ENCODE peak calls at places on chromosomes 5 and 9, in seven cellular contexts. One of them, this sample, is unnamed.

GRCh38 chr5:77167695-77168111 is 42.8 kb upstream of the PDE8B start:
- DNase-seq in HCT116: no peak
- DNase-seq in endothelial cell of umbilical vein: no peak
- DNase-seq in breast epithelium: no peak
- DNase-seq in transverse colon: no peak
- DNase-seq in esophagus muscularis mucosa: peak; percentile 77
- DNase-seq in stomach: no peak
- DNase-seq in this sample: no peak

GRCh38 chr5:113204525-113205161 is 228.0 kb downstream of the DCP2 start:
- DNase-seq in HCT116: no peak
- DNase-seq in esophagus muscularis mucosa: no peak
- DNase-seq in breast epithelium: peak; percentile 81
- DNase-seq in transverse colon: peak; percentile 32
- DNase-seq in endothelial cell of umbilical vein: no peak
- DNase-seq in stomach: no peak
- DNase-seq in this sample: no peak

GRCh38 chr9:107484117-107484723 is 5.3 kb downstream of the KLF4 start:
- DNase-seq in HCT116: peak; percentile 64
- DNase-seq in transverse colon: peak; percentile 33
- DNase-seq in endothelial cell of umbilical vein: peak; percentile 84
- DNase-seq in stomach: no peak
- DNase-seq in esophagus muscularis mucosa: no peak
- DNase-seq in breast epithelium: peak; percentile 20
- DNase-seq in this sample: no peak

GRCh38 chr5:61332891-61333350 is 863 bp downstream of the ZSWIM6 start:
- DNase-seq in HCT116: no peak
- DNase-seq in stomach: peak; percentile 50
- DNase-seq in transverse colon: peak; percentile 49
- DNase-seq in endothelial cell of umbilical vein: peak; percentile 43
- DNase-seq in breast epithelium: no peak
- DNase-seq in esophagus muscularis mucosa: no peak
- DNase-seq in this sample: no peak

GRCh38 chr5:143561248-143561647 is 157.8 kb upstream of the NR3C1 start:
- DNase-seq in breast epithelium: no peak
- DNase-seq in stomach: peak; percentile 32
- DNase-seq in endothelial cell of umbilical vein: no peak
- DNase-seq in esophagus muscularis mucosa: no peak
- DNase-seq in transverse colon: no peak
- DNase-seq in HCT116: no peak
- DNase-seq in this sample: no peak

GRCh38 chr5:95823241-95823737 is 763 bp upstream of the GLRX start:
- DNase-seq in stomach: no peak
- DNase-seq in esophagus muscularis mucosa: no peak
- DNase-seq in transverse colon: no peak
- DNase-seq in HCT116: no peak
- DNase-seq in endothelial cell of umbilical vein: no peak
- DNase-seq in breast epithelium: no peak
- DNase-seq in this sample: no peak

GRCh38 chr5:152092580-152092979 is 167.9 kb upstream of the GLRA1 start:
- DNase-seq in breast epithelium: no peak
- DNase-seq in endothelial cell of umbilical vein: no peak
- DNase-seq in esophagus muscularis mucosa: peak; percentile 62
- DNase-seq in transverse colon: no peak
- DNase-seq in HCT116: no peak
- DNase-seq in stomach: no peak
- DNase-seq in this sample: no peak

GRCh38 chr9:6938447-6938846 is 180.7 kb downstream of the KDM4C start:
- DNase-seq in transverse colon: no peak
- DNase-seq in HCT116: no peak
- DNase-seq in esophagus muscularis mucosa: no peak
- DNase-seq in stomach: no peak
- DNase-seq in breast epithelium: no peak
- DNase-seq in endothelial cell of umbilical vein: no peak
- DNase-seq in this sample: no peak

GRCh38 chr5:10227396-10227795 is 22.3 kb downstream of the ATPSCKMT start:
- DNase-seq in endothelial cell of umbilical vein: no peak
- DNase-seq in breast epithelium: no peak
- DNase-seq in stomach: no peak
- DNase-seq in transverse colon: no peak
- DNase-seq in HCT116: no peak
- DNase-seq in esophagus muscularis mucosa: no peak
- DNase-seq in this sample: no peak

GRCh38 chr9:30258079-30258478 is 2126.4 kb upstream of the ACO1 start:
- DNase-seq in endothelial cell of umbilical vein: no peak
- DNase-seq in esophagus muscularis mucosa: no peak
- DNase-seq in transverse colon: no peak
- DNase-seq in HCT116: no peak
- DNase-seq in stomach: no peak
- DNase-seq in breast epithelium: no peak
- DNase-seq in this sample: no peak

GRCh38 chr9:121434946-121435345 is 64.7 kb downstream of the GGTA1 start:
- DNase-seq in transverse colon: no peak
- DNase-seq in breast epithelium: no peak
- DNase-seq in esophagus muscularis mucosa: no peak
- DNase-seq in HCT116: no peak
- DNase-seq in stomach: no peak
- DNase-seq in endothelial cell of umbilical vein: no peak
- DNase-seq in this sample: no peak

GRCh38 chr5:38290028-38290653 is 31.8 kb downstream of the EGFLAM start:
- DNase-seq in endothelial cell of umbilical vein: no peak
- DNase-seq in HCT116: no peak
- DNase-seq in transverse colon: no peak
- DNase-seq in stomach: no peak
- DNase-seq in breast epithelium: no peak
- DNase-seq in esophagus muscularis mucosa: peak; percentile 81
- DNase-seq in this sample: no peak

GRCh38 chr5:77316871-77317661 is 106.6 kb downstream of the PDE8B start:
- DNase-seq in stomach: no peak
- DNase-seq in HCT116: no peak
- DNase-seq in transverse colon: no peak
- DNase-seq in esophagus muscularis mucosa: no peak
- DNase-seq in breast epithelium: no peak
- DNase-seq in endothelial cell of umbilical vein: no peak
- DNase-seq in this sample: no peak

GRCh38 chr9:21559402-21560280 is 77.5 kb upstream of the IFNE start:
- DNase-seq in endothelial cell of umbilical vein: peak; percentile 68
- DNase-seq in stomach: peak; percentile 79
- DNase-seq in esophagus muscularis mucosa: no peak
- DNase-seq in transverse colon: peak; percentile 23
- DNase-seq in HCT116: no peak
- DNase-seq in breast epithelium: peak; percentile 51
- DNase-seq in this sample: no peak

GRCh38 chr5:179762079-179762780 is 29.6 kb downstream of the MAML1 start:
- DNase-seq in breast epithelium: no peak
- DNase-seq in transverse colon: peak; percentile 25
- DNase-seq in esophagus muscularis mucosa: no peak
- DNase-seq in HCT116: no peak
- DNase-seq in endothelial cell of umbilical vein: no peak
- DNase-seq in stomach: no peak
- DNase-seq in this sample: no peak

GRCh38 chr9:106528158-106528557 is 334.8 kb upstream of the ZNF462 start:
- DNase-seq in endothelial cell of umbilical vein: no peak
- DNase-seq in HCT116: no peak
- DNase-seq in breast epithelium: no peak
- DNase-seq in stomach: no peak
- DNase-seq in transverse colon: no peak
- DNase-seq in esophagus muscularis mucosa: no peak
- DNase-seq in this sample: no peak

GRCh38 chr5:172380992-172381643 is 73.2 kb downstream of the SH3PXD2B start:
- DNase-seq in transverse colon: peak; percentile 46
- DNase-seq in esophagus muscularis mucosa: no peak
- DNase-seq in HCT116: no peak
- DNase-seq in stomach: peak; percentile 52
- DNase-seq in endothelial cell of umbilical vein: no peak
- DNase-seq in breast epithelium: peak; percentile 87
- DNase-seq in this sample: no peak

GRCh38 chr9:98135938-98136337 is 16.9 kb upstream of the TRIM14 start:
- DNase-seq in transverse colon: no peak
- DNase-seq in stomach: no peak
- DNase-seq in HCT116: no peak
- DNase-seq in endothelial cell of umbilical vein: no peak
- DNase-seq in breast epithelium: no peak
- DNase-seq in esophagus muscularis mucosa: peak; percentile 86
- DNase-seq in this sample: no peak

GRCh38 chr5:13831236-13831810 is 113.2 kb downstream of the DNAH5 start:
- DNase-seq in HCT116: no peak
- DNase-seq in transverse colon: no peak
- DNase-seq in esophagus muscularis mucosa: no peak
- DNase-seq in breast epithelium: no peak
- DNase-seq in stomach: no peak
- DNase-seq in endothelial cell of umbilical vein: no peak
- DNase-seq in this sample: no peak

GRCh38 chr5:10149911-10150310 is 99.8 kb downstream of the ATPSCKMT start:
- DNase-seq in transverse colon: no peak
- DNase-seq in esophagus muscularis mucosa: no peak
- DNase-seq in HCT116: no peak
- DNase-seq in breast epithelium: no peak
- DNase-seq in endothelial cell of umbilical vein: no peak
- DNase-seq in stomach: no peak
- DNase-seq in this sample: no peak

GRCh38 chr5:173498871-173499470 is 117.5 kb downstream of the BOD1 start:
- DNase-seq in esophagus muscularis mucosa: peak; percentile 87
- DNase-seq in stomach: no peak
- DNase-seq in HCT116: no peak
- DNase-seq in endothelial cell of umbilical vein: no peak
- DNase-seq in transverse colon: no peak
- DNase-seq in breast epithelium: no peak
- DNase-seq in this sample: no peak

GRCh38 chr5:170483701-170484458 is 19.9 kb upstream of the KCNIP1 start:
- DNase-seq in esophagus muscularis mucosa: no peak
- DNase-seq in endothelial cell of umbilical vein: no peak
- DNase-seq in stomach: no peak
- DNase-seq in HCT116: no peak
- DNase-seq in breast epithelium: peak; percentile 67
- DNase-seq in transverse colon: no peak
- DNase-seq in this sample: no peak

GRCh38 chr5:116573617-116574431 is 799 bp downstream of the SEMA6A start:
- DNase-seq in breast epithelium: no peak
- DNase-seq in esophagus muscularis mucosa: no peak
- DNase-seq in endothelial cell of umbilical vein: peak; percentile 17
- DNase-seq in stomach: no peak
- DNase-seq in HCT116: no peak
- DNase-seq in transverse colon: peak; percentile 27
- DNase-seq in this sample: no peak

GRCh38 chr5:93705896-93706295 is 35.5 kb downstream of the POU5F2 start:
- DNase-seq in esophagus muscularis mucosa: no peak
- DNase-seq in endothelial cell of umbilical vein: no peak
- DNase-seq in HCT116: no peak
- DNase-seq in stomach: no peak
- DNase-seq in breast epithelium: no peak
- DNase-seq in transverse colon: no peak
- DNase-seq in this sample: no peak

GRCh38 chr5:92946546-92946945 is 634.5 kb downstream of the NR2F1-AS1 start:
- DNase-seq in breast epithelium: no peak
- DNase-seq in esophagus muscularis mucosa: no peak
- DNase-seq in transverse colon: no peak
- DNase-seq in endothelial cell of umbilical vein: no peak
- DNase-seq in stomach: no peak
- DNase-seq in HCT116: no peak
- DNase-seq in this sample: no peak

GRCh38 chr5:757346-757930 is 27.1 kb downstream of the ZDHHC11B start:
- DNase-seq in transverse colon: peak; percentile 10
- DNase-seq in esophagus muscularis mucosa: no peak
- DNase-seq in breast epithelium: no peak
- DNase-seq in endothelial cell of umbilical vein: no peak
- DNase-seq in HCT116: no peak
- DNase-seq in stomach: peak; percentile 23
- DNase-seq in this sample: no peak

GRCh38 chr5:25763781-25764180 is 1119.0 kb upstream of the CDH10 start:
- DNase-seq in stomach: no peak
- DNase-seq in endothelial cell of umbilical vein: no peak
- DNase-seq in HCT116: no peak
- DNase-seq in esophagus muscularis mucosa: no peak
- DNase-seq in breast epithelium: no peak
- DNase-seq in transverse colon: no peak
- DNase-seq in this sample: no peak
- TF ChIP-seq POLR2AphosphoS5 in stomach: no peak
- TF ChIP-seq POLR2AphosphoS5 in endothelial cell of umbilical vein: no peak
- TF ChIP-seq POLR2AphosphoS5 in HCT116: no peak
- TF ChIP-seq POLR2AphosphoS5 in esophagus muscularis mucosa: no peak
- TF ChIP-seq POLR2AphosphoS5 in breast epithelium: no peak
- TF ChIP-seq POLR2AphosphoS5 in transverse colon: no peak
- TF ChIP-seq POLR2AphosphoS5 in this sample: no peak

GRCh38 chr9:115689331-115689730 is 464.3 kb upstream of the PAPPA start:
- DNase-seq in breast epithelium: no peak
- DNase-seq in stomach: no peak
- DNase-seq in esophagus muscularis mucosa: no peak
- DNase-seq in transverse colon: no peak
- DNase-seq in endothelial cell of umbilical vein: no peak
- DNase-seq in HCT116: no peak
- DNase-seq in this sample: no peak
- TF ChIP-seq POLR2AphosphoS5 in breast epithelium: no peak
- TF ChIP-seq POLR2AphosphoS5 in stomach: no peak
- TF ChIP-seq POLR2AphosphoS5 in esophagus muscularis mucosa: no peak
- TF ChIP-seq POLR2AphosphoS5 in transverse colon: no peak
- TF ChIP-seq POLR2AphosphoS5 in endothelial cell of umbilical vein: no peak
- TF ChIP-seq POLR2AphosphoS5 in HCT116: no peak
- TF ChIP-seq POLR2AphosphoS5 in this sample: no peak

GRCh38 chr9:36152741-36153438 is 16.3 kb upstream of the CCIN start:
- DNase-seq in breast epithelium: no peak
- DNase-seq in transverse colon: no peak
- DNase-seq in HCT116: no peak
- DNase-seq in stomach: no peak
- DNase-seq in endothelial cell of umbilical vein: no peak
- DNase-seq in esophagus muscularis mucosa: no peak
- DNase-seq in this sample: no peak

GRCh38 chr9:36150529-36151305 is 14.2 kb downstream of the GLIPR2 start:
- DNase-seq in stomach: no peak
- DNase-seq in HCT116: no peak
- DNase-seq in esophagus muscularis mucosa: no peak
- DNase-seq in endothelial cell of umbilical vein: no peak
- DNase-seq in breast epithelium: no peak
- DNase-seq in transverse colon: no peak
- DNase-seq in this sample: no peak

GRCh38 chr9:36154213-36154952 is 14.8 kb upstream of the CCIN start:
- DNase-seq in endothelial cell of umbilical vein: peak; percentile 82
- DNase-seq in esophagus muscularis mucosa: no peak
- DNase-seq in transverse colon: no peak
- DNase-seq in breast epithelium: peak; percentile 37
- DNase-seq in HCT116: no peak
- DNase-seq in stomach: no peak
- DNase-seq in this sample: no peak

GRCh38 chr9:36149197-36149596 is 12.7 kb downstream of the GLIPR2 start:
- DNase-seq in esophagus muscularis mucosa: no peak
- DNase-seq in HCT116: no peak
- DNase-seq in stomach: no peak
- DNase-seq in breast epithelium: no peak
- DNase-seq in transverse colon: no peak
- DNase-seq in endothelial cell of umbilical vein: peak; percentile 42
- DNase-seq in this sample: no peak

GRCh38 chr9:36151306-36152210 is 15.0 kb downstream of the GLIPR2 start:
- DNase-seq in HCT116: no peak
- DNase-seq in endothelial cell of umbilical vein: peak; percentile 78
- DNase-seq in breast epithelium: no peak
- DNase-seq in esophagus muscularis mucosa: no peak
- DNase-seq in transverse colon: peak; percentile 81
- DNase-seq in stomach: peak; percentile 65
- DNase-seq in this sample: no peak
- TF ChIP-seq POLR2AphosphoS5 in HCT116: no peak
- TF ChIP-seq POLR2AphosphoS5 in endothelial cell of umbilical vein: peak; percentile 82
- TF ChIP-seq POLR2AphosphoS5 in breast epithelium: no peak
- TF ChIP-seq POLR2AphosphoS5 in esophagus muscularis mucosa: peak; percentile 43
- TF ChIP-seq POLR2AphosphoS5 in transverse colon: peak; percentile 46
- TF ChIP-seq POLR2AphosphoS5 in stomach: peak; percentile 68
- TF ChIP-seq POLR2AphosphoS5 in this sample: no peak

GRCh38 chr5:134371834-134372340 is 518 bp downstream of the UBE2B start:
- DNase-seq in breast epithelium: peak; percentile 48
- DNase-seq in esophagus muscularis mucosa: no peak
- DNase-seq in endothelial cell of umbilical vein: peak; percentile 55
- DNase-seq in stomach: peak; percentile 55
- DNase-seq in HCT116: no peak
- DNase-seq in transverse colon: peak; percentile 61
- DNase-seq in this sample: no peak
- TF ChIP-seq POLR2AphosphoS5 in breast epithelium: no peak
- TF ChIP-seq POLR2AphosphoS5 in esophagus muscularis mucosa: no peak
- TF ChIP-seq POLR2AphosphoS5 in endothelial cell of umbilical vein: no peak
- TF ChIP-seq POLR2AphosphoS5 in stomach: no peak
- TF ChIP-seq POLR2AphosphoS5 in HCT116: no peak
- TF ChIP-seq POLR2AphosphoS5 in transverse colon: no peak
- TF ChIP-seq POLR2AphosphoS5 in this sample: no peak